ENCODE peak calls at places on chromosomes 1 and 21, in ten cellular contexts. G, Z, N, J, Q, R, D, V, P and W are unnamed samples.

GRCh38 chr1:83819436-83819835 is 179.5 kb downstream of the TTLL7 start:
- DNase-seq in Q (no peak), N (no peak), V (no peak), R (no peak), Z (no peak), G (no peak), P (no peak), J (no peak), D (no peak), W (no peak)

GRCh38 chr1:29690156-29690555 is 453.8 kb downstream of the PTPRU start:
- DNase-seq in J (no peak), D (no peak), P (no peak), G (no peak), R (no peak), Z (no peak), N (no peak), V (no peak), Q (no peak), W (no peak)

GRCh38 chr1:151547119-151547899 is 7.2 kb downstream of the TUFT1 start:
- DNase-seq in P (peak; percentile 87), G (peak; percentile 64), D (peak; percentile 95), Z (no peak), J (no peak), R (peak; percentile 84), Q (no peak), V (no peak), N (peak; percentile 88), W (peak; percentile 37)

GRCh38 chr1:236759252-236759859 is 35.7 kb upstream of the MTR start:
- DNase-seq in Z (peak; percentile 63), D (peak; percentile 24), P (peak; percentile 8), Q (no peak), N (peak; percentile 26), V (no peak), G (no peak), R (no peak), J (peak; percentile 59), W (no peak)

GRCh38 chr1:47189844-47190562 is at the start of gene PDZK1IP1:
- DNase-seq in D (peak; percentile 88), J (no peak), P (peak; percentile 24), N (peak; percentile 67), Q (no peak), V (no peak), Z (no peak), R (peak; percentile 93), G (peak; percentile 34), W (peak; percentile 68)

GRCh38 chr1:57319165-57319564 is 104.7 kb downstream of the DAB1 start:
- DNase-seq in V (no peak), J (no peak), R (no peak), N (no peak), P (peak; percentile 3), Q (no peak), D (peak; percentile 47), G (no peak), Z (no peak), W (no peak)

GRCh38 chr1:199463521-199464127 is 563.9 kb upstream of the NR5A2 start:
- DNase-seq in Z (peak; percentile 7), N (peak; percentile 9), R (peak; percentile 30), J (peak; percentile 41), D (peak; percentile 58), G (peak; percentile 51), Q (no peak), P (peak; percentile 37), V (no peak), W (no peak)

GRCh38 chr1:97877307-97877706 is 43.5 kb downstream of the DPYD start:
- DNase-seq in P (no peak), J (no peak), Q (no peak), R (no peak), V (no peak), G (no peak), N (no peak), Z (no peak), D (no peak), W (no peak)

GRCh38 chr21:36699026-36699545 is at the start of gene SIM2:
- DNase-seq in P (no peak), G (peak; percentile 58), J (no peak), N (no peak), R (no peak), V (no peak), Z (no peak), Q (no peak), D (peak; percentile 86), W (no peak)

GRCh38 chr1:206693029-206693428 is 8.3 kb downstream of the MAPKAPK2 start:
- DNase-seq in J (no peak), N (no peak), Z (no peak), Q (no peak), G (no peak), V (no peak), R (peak; percentile 64), D (peak; percentile 74), P (peak; percentile 77), W (peak; percentile 85)

GRCh38 chr1:89743788-89744187 is 77.0 kb upstream of the LRRC8D start:
- DNase-seq in N (no peak), Q (no peak), D (no peak), R (no peak), V (no peak), J (no peak), Z (no peak), G (no peak), P (no peak), W (no peak)

GRCh38 chr1:62082456-62083363 is 111.9 kb upstream of the L1TD1 start:
- DNase-seq in Q (no peak), J (peak; percentile 53), V (no peak), G (peak; percentile 57), D (peak; percentile 57), Z (peak; percentile 51), N (peak; percentile 18), P (peak; percentile 30), R (peak; percentile 38), W (peak; percentile 62)

GRCh38 chr1:147389532-147390184 is 147.2 kb downstream of the CHD1L start:
- DNase-seq in G (no peak), N (peak; percentile 28), Q (no peak), P (peak; percentile 16), R (no peak), J (peak; percentile 68), Z (peak; percentile 58), V (no peak), D (no peak), W (no peak)

GRCh38 chr1:205849619-205850355 is at the start of gene PM20D1:
- DNase-seq in J (no peak), Q (peak; percentile 13), G (peak; percentile 92), R (peak; percentile 75), Z (peak; percentile 72), V (peak; percentile 63), D (peak; percentile 43), N (no peak), P (peak; percentile 50), W (peak; percentile 86)

GRCh38 chr1:198780376-198780775 is 141.5 kb downstream of the PTPRC start:
- DNase-seq in G (no peak), D (peak; percentile 22), J (no peak), N (no peak), V (no peak), Q (no peak), P (peak; percentile 47), Z (no peak), R (no peak), W (no peak)

GRCh38 chr1:117610036-117610435 is 4.2 kb downstream of the TENT5C start:
- DNase-seq in J (no peak), P (no peak), R (no peak), G (no peak), V (no peak), Q (no peak), N (no peak), Z (no peak), D (no peak), W (no peak)

GRCh38 chr1:98940680-98941079 is 64.0 kb downstream of the PLPPR5 start:
- DNase-seq in D (peak; percentile 70), G (no peak), J (no peak), P (peak; percentile 70), N (no peak), Z (no peak), V (no peak), Q (no peak), R (no peak), W (no peak)

GRCh38 chr1:13892671-13893325 is 192.8 kb downstream of the PRDM2 start:
- DNase-seq in P (no peak), D (peak; percentile 21), V (no peak), R (no peak), G (peak; percentile 35), J (no peak), Z (no peak), N (no peak), Q (no peak), W (peak; percentile 18)

GRCh38 chr1:82395450-82395849 is 594.7 kb downstream of the ADGRL2 start:
- DNase-seq in D (no peak), N (no peak), Z (no peak), J (peak; percentile 46), V (no peak), Q (no peak), R (no peak), P (no peak), G (no peak), W (no peak)

GRCh38 chr21:39094847-39095525 is 88.3 kb downstream of the PSMG1 start:
- DNase-seq in Q (no peak), V (no peak), N (peak; percentile 32), D (peak; percentile 96), P (no peak), R (peak; percentile 48), Z (no peak), J (no peak), G (no peak), W (no peak)